ENCODE peak calls at places on chromosomes 11 and 22, in four cellular contexts. One of them, this sample, is unnamed. For H3K4me1, the result is how much of the 10 kb centered on the place peaks cover.

GRCh38 chr11:56396047-56396446 is 16.4 kb upstream of the OR5AL1 start:
- DNase-seq in naive thymus-derived CD4-positive, alpha-beta T cell: no peak
- DNase-seq in breast epithelium: no peak
- DNase-seq in CD4-positive, alpha-beta memory T cell: no peak
- DNase-seq in this sample: no peak

GRCh38 chr11:46472662-46472994 is 81.1 kb upstream of the CHRM4 start:
- DNase-seq in breast epithelium: no peak
- DNase-seq in CD4-positive, alpha-beta memory T cell: no peak
- DNase-seq in naive thymus-derived CD4-positive, alpha-beta T cell: no peak
- DNase-seq in this sample: no peak

GRCh38 chr11:86802601-86803051 is 2.3 kb downstream of the PRSS23 start:
- DNase-seq in naive thymus-derived CD4-positive, alpha-beta T cell: no peak
- DNase-seq in breast epithelium: no peak
- DNase-seq in CD4-positive, alpha-beta memory T cell: no peak
- DNase-seq in this sample: no peak

GRCh38 chr11:17473071-17473744 is 3.4 kb downstream of the ABCC8 start:
- DNase-seq in breast epithelium: no peak
- DNase-seq in CD4-positive, alpha-beta memory T cell: no peak
- DNase-seq in naive thymus-derived CD4-positive, alpha-beta T cell: no peak
- DNase-seq in this sample: no peak

GRCh38 chr22:49204599-49205214 is 623.0 kb downstream of the BRD1 start:
- DNase-seq in CD4-positive, alpha-beta memory T cell: no peak
- DNase-seq in naive thymus-derived CD4-positive, alpha-beta T cell: no peak
- DNase-seq in breast epithelium: no peak
- DNase-seq in this sample: no peak

GRCh38 chr11:11077898-11078297 is 220.0 kb upstream of the ZBED5 start:
- DNase-seq in naive thymus-derived CD4-positive, alpha-beta T cell: no peak
- DNase-seq in CD4-positive, alpha-beta memory T cell: no peak
- DNase-seq in breast epithelium: no peak
- DNase-seq in this sample: no peak

GRCh38 chr11:17612221-17613188 is 65.4 kb downstream of the OTOG start:
- DNase-seq in naive thymus-derived CD4-positive, alpha-beta T cell: no peak
- DNase-seq in breast epithelium: no peak
- DNase-seq in CD4-positive, alpha-beta memory T cell: no peak
- DNase-seq in this sample: no peak

GRCh38 chr11:8814923-8815240 is 96.1 kb upstream of the AKIP1 start:
- DNase-seq in breast epithelium: no peak
- DNase-seq in naive thymus-derived CD4-positive, alpha-beta T cell: no peak
- DNase-seq in CD4-positive, alpha-beta memory T cell: no peak
- DNase-seq in this sample: no peak

GRCh38 chr22:40271440-40271839 is 74.9 kb upstream of the ADSL start:
- DNase-seq in CD4-positive, alpha-beta memory T cell: no peak
- DNase-seq in naive thymus-derived CD4-positive, alpha-beta T cell: no peak
- DNase-seq in breast epithelium: no peak
- DNase-seq in this sample: no peak

GRCh38 chr11:119584193-119585037 is 144.6 kb downstream of the NECTIN1 start:
- DNase-seq in naive thymus-derived CD4-positive, alpha-beta T cell: no peak
- DNase-seq in CD4-positive, alpha-beta memory T cell: no peak
- DNase-seq in breast epithelium: peak
- DNase-seq in this sample: no peak

GRCh38 chr11:119324124-119324665 is 7.3 kb upstream of the MCAM start:
- DNase-seq in naive thymus-derived CD4-positive, alpha-beta T cell: no peak
- DNase-seq in CD4-positive, alpha-beta memory T cell: no peak
- DNase-seq in breast epithelium: no peak
- DNase-seq in this sample: no peak

GRCh38 chr11:70212227-70212811 is 9.2 kb downstream of the FADD start:
- DNase-seq in CD4-positive, alpha-beta memory T cell: no peak
- DNase-seq in breast epithelium: no peak
- DNase-seq in naive thymus-derived CD4-positive, alpha-beta T cell: no peak
- DNase-seq in this sample: no peak

GRCh38 chr11:32386770-32387377 is 48.5 kb downstream of the WT1 start:
- DNase-seq in breast epithelium: no peak
- DNase-seq in naive thymus-derived CD4-positive, alpha-beta T cell: no peak
- DNase-seq in CD4-positive, alpha-beta memory T cell: no peak
- DNase-seq in this sample: no peak

GRCh38 chr22:41699264-41700104 is at the start of gene MEI1:
- DNase-seq in CD4-positive, alpha-beta memory T cell: peak
- DNase-seq in naive thymus-derived CD4-positive, alpha-beta T cell: peak
- DNase-seq in breast epithelium: peak
- DNase-seq in this sample: peak

GRCh38 chr11:80815752-80816453 is 1375.1 kb upstream of the TENM4 start:
- DNase-seq in naive thymus-derived CD4-positive, alpha-beta T cell: no peak
- DNase-seq in breast epithelium: no peak
- DNase-seq in CD4-positive, alpha-beta memory T cell: no peak
- DNase-seq in this sample: no peak

GRCh38 chr11:66559141-66559861 is 9.1 kb downstream of the CTSF start:
- DNase-seq in breast epithelium: no peak
- DNase-seq in CD4-positive, alpha-beta memory T cell: peak
- DNase-seq in naive thymus-derived CD4-positive, alpha-beta T cell: no peak
- DNase-seq in this sample: no peak

GRCh38 chr22:49450521-49450920 is 377.2 kb downstream of the BRD1 start:
- DNase-seq in CD4-positive, alpha-beta memory T cell: no peak
- DNase-seq in naive thymus-derived CD4-positive, alpha-beta T cell: no peak
- DNase-seq in breast epithelium: no peak
- DNase-seq in this sample: no peak

GRCh38 chr11:27208846-27209245 is 154.2 kb downstream of the CCDC34 start:
- DNase-seq in breast epithelium: no peak
- DNase-seq in naive thymus-derived CD4-positive, alpha-beta T cell: no peak
- DNase-seq in CD4-positive, alpha-beta memory T cell: no peak
- DNase-seq in this sample: no peak

GRCh38 chr11:117221775-117222517 is 9.9 kb downstream of the PCSK7 start:
- DNase-seq in CD4-positive, alpha-beta memory T cell: no peak
- DNase-seq in breast epithelium: peak
- DNase-seq in naive thymus-derived CD4-positive, alpha-beta T cell: no peak
- DNase-seq in this sample: no peak

GRCh38 chr22:42877597-42878340 is 20.7 kb upstream of the ARFGAP3 start:
- DNase-seq in CD4-positive, alpha-beta memory T cell: no peak
- DNase-seq in breast epithelium: no peak
- DNase-seq in naive thymus-derived CD4-positive, alpha-beta T cell: no peak
- DNase-seq in this sample: no peak

GRCh38 chr22:50530280-50530856 is 556 bp upstream of the TYMP start:
- DNase-seq in breast epithelium: peak
- DNase-seq in naive thymus-derived CD4-positive, alpha-beta T cell: no peak
- DNase-seq in CD4-positive, alpha-beta memory T cell: peak
- DNase-seq in this sample: no peak

GRCh38 chr11:47158242-47158641 is 18.4 kb downstream of the ARFGAP2 start:
- DNase-seq in naive thymus-derived CD4-positive, alpha-beta T cell: no peak
- DNase-seq in breast epithelium: no peak
- DNase-seq in CD4-positive, alpha-beta memory T cell: no peak
- DNase-seq in this sample: no peak

GRCh38 chr11:132126973-132127900 is 756.8 kb downstream of the NTM start:
- DNase-seq in CD4-positive, alpha-beta memory T cell: no peak
- DNase-seq in naive thymus-derived CD4-positive, alpha-beta T cell: no peak
- DNase-seq in breast epithelium: peak
- DNase-seq in this sample: no peak

GRCh38 chr11:120686516-120686915 is 175.0 kb downstream of the GRIK4 start:
- DNase-seq in naive thymus-derived CD4-positive, alpha-beta T cell: no peak
- DNase-seq in breast epithelium: no peak
- DNase-seq in CD4-positive, alpha-beta memory T cell: no peak
- DNase-seq in this sample: no peak

GRCh38 chr11:63448646-63449045 is 42.3 kb downstream of the PLAAT5 start:
- DNase-seq in breast epithelium: no peak
- DNase-seq in naive thymus-derived CD4-positive, alpha-beta T cell: no peak
- DNase-seq in CD4-positive, alpha-beta memory T cell: no peak
- DNase-seq in this sample: no peak

GRCh38 chr11:44718057-44718456 is 8.7 kb upstream of the TSPAN18 start:
- DNase-seq in CD4-positive, alpha-beta memory T cell: no peak
- DNase-seq in breast epithelium: no peak
- DNase-seq in naive thymus-derived CD4-positive, alpha-beta T cell: no peak
- DNase-seq in this sample: no peak

GRCh38 chr11:111296196-111296595 is 2.1 kb upstream of the POU2AF3 start:
- DNase-seq in CD4-positive, alpha-beta memory T cell: no peak
- DNase-seq in breast epithelium: no peak
- DNase-seq in naive thymus-derived CD4-positive, alpha-beta T cell: no peak
- DNase-seq in this sample: no peak

GRCh38 chr11:88175004-88175706 is at the start of gene RAB38:
- DNase-seq in CD4-positive, alpha-beta memory T cell: no peak
- DNase-seq in naive thymus-derived CD4-positive, alpha-beta T cell: no peak
- DNase-seq in breast epithelium: peak
- DNase-seq in this sample: no peak

GRCh38 chr22:40728731-40729189 is 49.5 kb downstream of the MCHR1 start:
- DNase-seq in breast epithelium: no peak
- DNase-seq in CD4-positive, alpha-beta memory T cell: peak
- DNase-seq in naive thymus-derived CD4-positive, alpha-beta T cell: peak
- DNase-seq in this sample: no peak

GRCh38 chr11:43736502-43737193 is 56.1 kb downstream of the HSD17B12 start:
- DNase-seq in naive thymus-derived CD4-positive, alpha-beta T cell: no peak
- DNase-seq in CD4-positive, alpha-beta memory T cell: no peak
- DNase-seq in breast epithelium: no peak
- DNase-seq in this sample: no peak

GRCh38 chr11:62805991-62806441 is 776 bp upstream of the NXF1 start:
- DNase-seq in breast epithelium: no peak
- DNase-seq in naive thymus-derived CD4-positive, alpha-beta T cell: no peak
- DNase-seq in CD4-positive, alpha-beta memory T cell: no peak
- DNase-seq in this sample: no peak

GRCh38 chr11:96713301-96713700 is 323.5 kb downstream of the JRKL start:
- DNase-seq in naive thymus-derived CD4-positive, alpha-beta T cell: no peak
- DNase-seq in CD4-positive, alpha-beta memory T cell: no peak
- DNase-seq in breast epithelium: no peak
- DNase-seq in this sample: no peak

GRCh38 chr22:38900677-38901076 is 28.7 kb upstream of the CBX6 start:
- DNase-seq in naive thymus-derived CD4-positive, alpha-beta T cell: no peak
- DNase-seq in CD4-positive, alpha-beta memory T cell: peak
- DNase-seq in breast epithelium: no peak
- DNase-seq in this sample: no peak

GRCh38 chr11:65797711-65798110 is 10.8 kb downstream of the OVOL1 start:
- DNase-seq in breast epithelium: no peak
- DNase-seq in naive thymus-derived CD4-positive, alpha-beta T cell: no peak
- DNase-seq in CD4-positive, alpha-beta memory T cell: no peak
- DNase-seq in this sample: no peak

GRCh38 chr11:88779551-88779950 is 286.2 kb downstream of the GRM5 start:
- DNase-seq in breast epithelium: no peak
- DNase-seq in naive thymus-derived CD4-positive, alpha-beta T cell: no peak
- DNase-seq in CD4-positive, alpha-beta memory T cell: no peak
- DNase-seq in this sample: no peak

GRCh38 chr11:77081381-77081851 is 14.6 kb downstream of the CAPN5 start:
- DNase-seq in naive thymus-derived CD4-positive, alpha-beta T cell: no peak
- DNase-seq in breast epithelium: no peak
- DNase-seq in CD4-positive, alpha-beta memory T cell: no peak
- DNase-seq in this sample: no peak

GRCh38 chr11:114938799-114939198 is 260.5 kb downstream of the NXPE2 start:
- DNase-seq in CD4-positive, alpha-beta memory T cell: no peak
- DNase-seq in breast epithelium: no peak
- DNase-seq in naive thymus-derived CD4-positive, alpha-beta T cell: no peak
- DNase-seq in this sample: no peak

GRCh38 chr22:20404881-20405280 is 10.9 kb downstream of the ZNF74 start:
- DNase-seq in breast epithelium: no peak
- DNase-seq in CD4-positive, alpha-beta memory T cell: no peak
- DNase-seq in naive thymus-derived CD4-positive, alpha-beta T cell: no peak
- DNase-seq in this sample: no peak

GRCh38 chr22:20405931-20406685 is 12.2 kb downstream of the ZNF74 start:
- DNase-seq in breast epithelium: no peak
- DNase-seq in CD4-positive, alpha-beta memory T cell: no peak
- DNase-seq in naive thymus-derived CD4-positive, alpha-beta T cell: no peak
- DNase-seq in this sample: no peak

GRCh38 chr22:20405291-20405930 is 11.5 kb downstream of the ZNF74 start:
- DNase-seq in naive thymus-derived CD4-positive, alpha-beta T cell: no peak
- DNase-seq in breast epithelium: no peak
- DNase-seq in CD4-positive, alpha-beta memory T cell: no peak
- DNase-seq in this sample: no peak

GRCh38 chr22:20407829-20408228 is 13.9 kb downstream of the ZNF74 start:
- DNase-seq in CD4-positive, alpha-beta memory T cell: no peak
- DNase-seq in naive thymus-derived CD4-positive, alpha-beta T cell: no peak
- DNase-seq in breast epithelium: no peak
- DNase-seq in this sample: no peak

DNA sequence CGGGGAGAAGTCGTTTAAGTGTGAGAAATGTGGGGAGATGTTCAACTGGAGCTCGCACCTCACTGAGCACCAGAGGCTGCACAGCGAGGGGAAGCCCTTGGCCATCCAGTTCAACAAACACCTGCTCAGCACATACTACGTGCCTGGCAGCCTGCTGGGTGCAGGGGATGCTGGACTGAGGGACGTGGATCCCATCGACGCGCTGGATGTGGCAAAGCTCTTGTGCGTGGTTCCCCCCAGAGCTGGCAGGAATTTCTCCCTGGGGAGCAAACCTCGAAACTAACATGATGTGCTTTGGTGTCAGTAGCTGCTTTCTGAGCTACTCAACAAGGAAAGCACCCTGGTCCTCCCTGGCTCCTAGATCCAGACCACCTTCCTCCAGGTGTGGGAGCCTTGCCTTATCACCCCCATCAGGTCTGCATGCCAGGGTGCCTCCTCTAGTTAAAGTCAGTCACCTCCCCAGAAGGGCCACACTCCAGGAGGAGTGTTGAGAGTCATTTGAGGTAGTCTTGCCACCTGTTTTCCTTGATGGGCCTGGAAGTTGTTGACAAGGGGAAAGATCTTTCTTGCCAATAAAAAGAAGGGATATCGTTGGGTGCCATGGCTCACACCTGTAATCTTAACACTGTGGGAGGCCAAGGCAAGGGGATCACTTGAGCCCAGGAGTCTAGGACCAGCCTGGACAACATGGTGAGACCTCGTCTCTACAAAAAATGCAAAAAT is 12.9 kb downstream of the ZNF74 start:
- DNase-seq in CD4-positive, alpha-beta memory T cell: no peak
- DNase-seq in naive thymus-derived CD4-positive, alpha-beta T cell: no peak
- DNase-seq in breast epithelium: no peak
- DNase-seq in this sample: no peak
- H3K4me1 ChIP-seq in CD4-positive, alpha-beta memory T cell: under half
- H3K4me1 ChIP-seq in naive thymus-derived CD4-positive, alpha-beta T cell: under half
- H3K4me1 ChIP-seq in breast epithelium: under half
- H3K4me1 ChIP-seq in this sample: under half

GRCh38 chr22:29801153-29801552 is 34.0 kb downstream of the UQCR10 start:
- DNase-seq in naive thymus-derived CD4-positive, alpha-beta T cell: no peak
- DNase-seq in CD4-positive, alpha-beta memory T cell: no peak
- DNase-seq in breast epithelium: no peak
- DNase-seq in this sample: no peak
- H3K4me1 ChIP-seq in naive thymus-derived CD4-positive, alpha-beta T cell: under half
- H3K4me1 ChIP-seq in CD4-positive, alpha-beta memory T cell: under half
- H3K4me1 ChIP-seq in breast epithelium: under half
- H3K4me1 ChIP-seq in this sample: under half

GRCh38 chr11:68039526-68040086 is 781 bp downstream of the TCIRG1 start:
- DNase-seq in breast epithelium: no peak
- DNase-seq in naive thymus-derived CD4-positive, alpha-beta T cell: no peak
- DNase-seq in CD4-positive, alpha-beta memory T cell: no peak
- DNase-seq in this sample: no peak
- H3K4me1 ChIP-seq in breast epithelium: under half
- H3K4me1 ChIP-seq in naive thymus-derived CD4-positive, alpha-beta T cell: under half
- H3K4me1 ChIP-seq in CD4-positive, alpha-beta memory T cell: under half
- H3K4me1 ChIP-seq in this sample: half or more

GRCh38 chr11:34633640-34633989 is 12.7 kb downstream of the EHF start:
- DNase-seq in CD4-positive, alpha-beta memory T cell: no peak
- DNase-seq in naive thymus-derived CD4-positive, alpha-beta T cell: no peak
- DNase-seq in breast epithelium: no peak
- DNase-seq in this sample: no peak

GRCh38 chr11:34631737-34632104 is 10.8 kb downstream of the EHF start:
- DNase-seq in naive thymus-derived CD4-positive, alpha-beta T cell: no peak
- DNase-seq in breast epithelium: no peak
- DNase-seq in CD4-positive, alpha-beta memory T cell: no peak
- DNase-seq in this sample: no peak

GRCh38 chr11:34630544-34630943 is 9.7 kb downstream of the EHF start:
- DNase-seq in naive thymus-derived CD4-positive, alpha-beta T cell: no peak
- DNase-seq in CD4-positive, alpha-beta memory T cell: no peak
- DNase-seq in breast epithelium: no peak
- DNase-seq in this sample: no peak

GRCh38 chr11:34631297-34631696 is 10.4 kb downstream of the EHF start:
- DNase-seq in breast epithelium: no peak
- DNase-seq in CD4-positive, alpha-beta memory T cell: no peak
- DNase-seq in naive thymus-derived CD4-positive, alpha-beta T cell: no peak
- DNase-seq in this sample: no peak

GRCh38 chr11:34632105-34632780 is 11.3 kb downstream of the EHF start:
- DNase-seq in CD4-positive, alpha-beta memory T cell: no peak
- DNase-seq in breast epithelium: peak
- DNase-seq in naive thymus-derived CD4-positive, alpha-beta T cell: no peak
- DNase-seq in this sample: no peak
- H3K4me1 ChIP-seq in CD4-positive, alpha-beta memory T cell: under half
- H3K4me1 ChIP-seq in breast epithelium: under half
- H3K4me1 ChIP-seq in naive thymus-derived CD4-positive, alpha-beta T cell: under half
- H3K4me1 ChIP-seq in this sample: under half